ENCODE peak calls at places on chromosomes 7 and 10, in eight cellular contexts. X is neuronal stem cell; Y is esophagus squamous epithelium; N is SK-N-MC; J is PC-3; V is sigmoid colon; S is CD8-positive, alpha-beta T cell; W is CD4-positive, CD25-positive, alpha-beta regulatory T cell. P is an unnamed sample. For H3K36me3, the result is how much of the 10 kb centered on the place peaks cover.

GRCh38 chr10:22414146-22414545 is 68.8 kb downstream of the SPAG6 start:
- DNase-seq in X (no peak), Y (no peak), N (no peak), J (no peak), V (no peak), S (no peak), W (no peak), P (no peak)

GRCh38 chr10:67401711-67402110 is 294.3 kb downstream of the CTNNA3 start:
- DNase-seq in X (no peak), Y (no peak), N (no peak), J (no peak), V (no peak), S (no peak), W (no peak), P (no peak)

GRCh38 chr10:128116851-128117615 is 9.2 kb downstream of the MKI67 start:
- DNase-seq in X (no peak), Y (no peak), N (no peak), J (no peak), V (no peak), S (no peak), W (no peak), P (no peak)

GRCh38 chr10:71069909-71070666 is 142.3 kb upstream of the UNC5B start:
- DNase-seq in X (no peak), Y (no peak), N (no peak), J (no peak), V (no peak), S (no peak), W (no peak), P (no peak)

GRCh38 chr7:116528008-116528789 is 3.4 kb downstream of the CAV1 start:
- DNase-seq in X (no peak), Y (no peak), N (no peak), J (peak), V (peak), S (no peak), W (no peak), P (peak)

GRCh38 chr10:14698487-14699170 is 76.1 kb downstream of the FAM107B start:
- DNase-seq in X (no peak), Y (no peak), N (no peak), J (peak), V (no peak), S (no peak), W (no peak), P (no peak)

GRCh38 chr10:50431118-50431517 is 179.8 kb upstream of the ASAH2 start:
- DNase-seq in X (no peak), Y (no peak), N (no peak), J (peak), V (no peak), S (no peak), W (no peak), P (no peak)

GRCh38 chr7:90952649-90952991 is 311.6 kb upstream of the FZD1 start:
- DNase-seq in X (peak), Y (no peak), N (peak), J (no peak), V (no peak), S (no peak), W (no peak), P (no peak)

GRCh38 chr7:74092321-74092963 is 8.8 kb downstream of the LIMK1 start:
- DNase-seq in X (no peak), Y (no peak), N (no peak), J (no peak), V (peak), S (no peak), W (no peak), P (no peak)

GRCh38 chr7:140079121-140079536 is 16.4 kb upstream of the PARP12 start:
- DNase-seq in X (peak), Y (no peak), N (no peak), J (peak), V (no peak), S (no peak), W (no peak), P (no peak)

GRCh38 chr7:98863601-98864000 is 6.2 kb downstream of the TMEM130 start:
- DNase-seq in X (no peak), Y (no peak), N (no peak), J (no peak), V (no peak), S (no peak), W (no peak), P (no peak)

GRCh38 chr10:16944961-16945360 is 127.7 kb upstream of the RSU1 start:
- DNase-seq in X (no peak), Y (no peak), N (no peak), J (no peak), V (no peak), S (no peak), W (no peak), P (no peak)

GRCh38 chr10:129031233-129032150 is 435.5 kb upstream of the MGMT start:
- DNase-seq in X (peak), Y (no peak), N (no peak), J (peak), V (no peak), S (peak), W (peak), P (peak)

GRCh38 chr7:116195451-116195850 is 14.9 kb upstream of the TES start:
- DNase-seq in X (no peak), Y (no peak), N (no peak), J (no peak), V (no peak), S (no peak), W (no peak), P (no peak)

GRCh38 chr7:42494199-42494710 is 257.2 kb upstream of the GLI3 start:
- DNase-seq in X (no peak), Y (no peak), N (no peak), J (no peak), V (no peak), S (no peak), W (no peak), P (no peak)

GRCh38 chr7:42494722-42495121 is 257.7 kb upstream of the GLI3 start:
- DNase-seq in X (no peak), Y (no peak), N (no peak), J (no peak), V (no peak), S (no peak), W (no peak), P (no peak)

GRCh38 chr7:42492895-42493294 is 255.9 kb upstream of the GLI3 start:
- DNase-seq in X (no peak), Y (no peak), N (no peak), J (no peak), V (no peak), S (no peak), W (no peak), P (no peak)

GRCh38 chr7:42493436-42494198 is 256.6 kb upstream of the GLI3 start:
- DNase-seq in X (peak), Y (no peak), N (no peak), J (peak), V (peak), S (no peak), W (no peak), P (peak)

DNA sequence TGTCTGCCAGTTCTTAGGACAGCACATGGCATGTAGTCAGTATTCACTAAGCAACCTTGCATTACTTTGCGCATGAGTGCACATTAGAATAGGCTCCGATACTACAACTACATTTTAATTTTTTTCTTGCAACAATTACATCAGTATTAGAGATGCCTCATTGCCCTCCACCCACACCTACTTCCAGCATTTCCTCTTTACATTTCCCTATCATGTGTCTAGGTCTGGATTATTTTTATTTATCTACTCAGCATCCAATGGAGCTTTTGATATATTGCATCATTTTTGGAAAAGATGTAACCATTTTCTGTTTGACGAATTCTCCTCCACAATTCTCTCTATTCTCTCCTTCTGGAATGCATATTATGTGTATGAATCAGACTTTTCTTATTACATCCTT is 258.2 kb upstream of the GLI3 start:
- DNase-seq in X (no peak), Y (no peak), N (no peak), J (peak), V (no peak), S (no peak), W (no peak), P (no peak)
- H3K27ac ChIP-seq in X (no peak), Y (no peak), N (no peak), J (no peak), V (peak), S (no peak), W (no peak), P (no peak)

DNA sequence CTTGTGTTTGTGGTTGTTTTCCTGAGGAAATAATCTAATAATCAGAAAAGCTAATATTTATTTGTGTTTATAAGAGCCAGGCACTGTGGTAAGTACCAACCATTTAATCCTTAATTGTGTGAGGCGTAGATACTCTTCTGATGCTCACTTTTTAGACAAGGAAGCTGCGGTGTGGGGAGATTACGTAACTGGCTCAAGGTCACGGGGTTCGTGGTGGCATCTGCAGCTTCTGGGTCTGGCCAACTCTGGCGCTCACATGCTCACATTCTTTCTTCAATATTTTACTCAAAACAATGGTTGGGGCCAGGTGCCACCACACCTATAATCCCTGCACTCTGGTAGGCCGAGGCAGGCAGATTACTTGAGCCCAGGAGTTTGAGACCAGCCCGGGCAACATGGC is 77.6 kb downstream of the RALA start:
- DNase-seq in X (no peak), Y (no peak), N (no peak), J (no peak), V (peak), S (no peak), W (no peak), P (peak)
- H3K36me3 ChIP-seq in X (half or more), Y (under half), N (under half), J (under half), V (under half), S (under half), W (half or more), P (under half)

DNA sequence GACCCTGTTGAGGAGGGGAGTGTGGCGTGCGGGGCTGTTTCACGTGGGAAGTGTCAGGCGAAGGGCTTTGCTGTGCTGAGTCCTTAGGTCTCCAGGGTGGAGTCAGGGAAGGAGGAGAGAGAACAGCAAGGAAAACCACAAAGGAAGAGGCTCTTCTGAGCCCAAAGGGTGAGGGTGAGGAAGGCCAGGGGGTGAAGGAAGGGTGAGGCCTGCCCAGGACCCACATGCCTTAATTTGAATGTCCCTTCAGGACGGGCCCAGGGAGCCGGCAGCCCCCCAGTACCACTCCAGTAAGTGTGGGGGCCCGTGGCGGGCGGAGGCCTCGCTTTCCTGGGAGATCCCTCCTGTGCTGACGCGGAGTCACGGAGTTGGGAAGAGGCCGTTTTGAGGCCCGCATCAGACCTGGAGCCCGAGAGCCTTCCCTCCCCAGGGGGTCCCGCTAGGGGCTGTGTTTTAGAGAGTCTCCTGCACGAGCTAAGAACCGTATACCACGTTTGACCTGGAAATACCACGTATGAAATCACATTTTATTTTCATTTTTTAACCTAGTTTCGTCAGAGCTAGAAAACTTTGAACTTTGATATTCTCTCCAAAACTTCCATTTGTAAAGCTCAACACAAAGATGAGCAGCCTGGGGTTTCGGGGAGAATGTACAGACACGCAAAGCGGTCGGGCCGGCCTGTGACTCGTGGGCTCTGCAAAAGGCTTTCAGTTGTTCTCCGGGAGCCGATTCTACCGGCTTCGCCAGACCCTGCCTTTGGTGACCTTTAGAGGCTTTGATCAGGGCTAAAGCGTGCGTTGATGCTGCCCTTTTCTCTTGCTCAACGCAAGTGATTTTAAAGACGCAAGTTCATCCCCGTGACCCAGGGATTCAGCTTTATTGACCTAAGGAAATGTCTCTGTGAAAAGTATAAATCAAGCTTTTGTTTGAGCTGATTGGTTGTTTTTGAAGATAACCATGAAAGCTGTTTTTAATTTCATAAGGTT is 23.6 kb upstream of the TTYH3 start:
- DNase-seq in X (no peak), Y (no peak), N (no peak), J (no peak), V (no peak), S (no peak), W (no peak), P (no peak)
- H3K27ac ChIP-seq in X (no peak), Y (peak), N (peak), J (no peak), V (peak), S (no peak), W (no peak), P (no peak)

DNA sequence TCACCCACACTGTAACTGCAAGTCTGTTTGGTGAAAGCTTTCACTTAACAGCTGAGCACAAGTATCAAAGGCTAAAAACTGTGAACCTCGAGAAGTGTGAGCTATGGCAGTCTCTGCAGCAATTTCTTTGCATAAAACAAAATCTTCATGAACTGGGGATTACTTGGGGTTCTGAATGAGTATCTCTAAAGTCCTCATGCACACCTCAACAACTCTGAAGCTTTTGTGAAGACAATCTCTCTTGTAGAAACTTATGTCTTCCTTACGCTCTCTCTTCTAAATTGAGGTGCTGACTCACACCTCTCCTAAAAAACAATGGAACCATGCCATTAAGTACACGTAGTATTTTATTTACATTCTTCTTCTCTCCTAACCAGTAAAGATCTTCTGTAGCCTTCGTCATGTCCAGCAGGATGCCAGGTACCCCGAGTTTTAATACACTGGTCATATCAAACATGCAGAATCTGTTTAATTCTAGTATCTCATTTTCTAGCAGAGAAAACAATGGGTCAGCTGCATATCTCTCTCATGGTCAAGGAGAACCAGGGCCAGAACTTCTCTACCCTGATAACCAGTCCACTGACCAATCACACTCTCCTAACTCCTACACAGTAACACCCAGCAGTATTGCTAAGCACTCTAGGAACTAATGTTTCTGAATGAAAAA is 76.9 kb downstream of the UBE2H start:
- DNase-seq in X (no peak), Y (no peak), N (no peak), J (peak), V (no peak), S (no peak), W (no peak), P (no peak)
- H3K36me3 ChIP-seq in X (half or more), Y (under half), N (under half), J (under half), V (under half), S (under half), W (under half), P (under half)